ENCODE peak calls at places on chromosomes 11 and 22, in seven cellular contexts. E, L, Q, T, N, S and O are unnamed samples.

GRCh38 chr11:30717621-30718020 is 131.5 kb upstream of the MPPED2 start:
- DNase-seq in E (no peak), L (no peak), Q (no peak), T (no peak), N (no peak), S (no peak), O (no peak)

GRCh38 chr11:118194835-118195627 is 18.6 kb upstream of the SCN2B start:
- DNase-seq in E (peak; percentile 85), L (peak; percentile 91), Q (peak; percentile 90), T (peak; percentile 84), N (no peak), S (peak; percentile 77), O (no peak)

GRCh38 chr11:62217191-62217748 is 8.8 kb downstream of the SCGB2A1 start:
- DNase-seq in E (no peak), L (no peak), Q (no peak), T (no peak), N (no peak), S (no peak), O (peak; percentile 8)

GRCh38 chr22:42300286-42301071 is 30.0 kb upstream of the TCF20 start:
- DNase-seq in E (no peak), L (no peak), Q (no peak), T (no peak), N (no peak), S (no peak), O (no peak)

GRCh38 chr11:18383388-18384156 is 10.8 kb upstream of the LDHA start:
- DNase-seq in E (peak; percentile 70), L (peak; percentile 94), Q (peak; percentile 81), T (peak; percentile 96), N (peak; percentile 84), S (peak; percentile 78), O (peak; percentile 56)

GRCh38 chr11:3905080-3905953 is 49.9 kb downstream of the STIM1 start:
- DNase-seq in E (no peak), L (peak; percentile 65), Q (peak; percentile 12), T (peak; percentile 60), N (peak; percentile 34), S (no peak), O (peak; percentile 18)

GRCh38 chr22:43509337-43509736 is 97.5 kb downstream of the MPPED1 start:
- DNase-seq in E (no peak), L (no peak), Q (no peak), T (no peak), N (no peak), S (no peak), O (no peak)

GRCh38 chr11:118846181-118846946 is 37.3 kb upstream of the CXCR5 start:
- DNase-seq in E (no peak), L (no peak), Q (no peak), T (no peak), N (no peak), S (no peak), O (peak; percentile 95)

GRCh38 chr11:7965386-7965785 is at the start of gene NLRP10:
- DNase-seq in E (no peak), L (no peak), Q (no peak), T (no peak), N (no peak), S (no peak), O (no peak)

GRCh38 chr22:31248138-31248745 is 36.1 kb downstream of the LIMK2 start:
- DNase-seq in E (peak; percentile 80), L (peak; percentile 77), Q (peak; percentile 55), T (peak; percentile 95), N (no peak), S (peak; percentile 71), O (peak; percentile 54)
- TF ChIP-seq POLR2A in E (peak; percentile 39), L (no peak), Q (peak; percentile 54), T (peak; percentile 86), N (no peak), S (no peak), O (no peak)

DNA sequence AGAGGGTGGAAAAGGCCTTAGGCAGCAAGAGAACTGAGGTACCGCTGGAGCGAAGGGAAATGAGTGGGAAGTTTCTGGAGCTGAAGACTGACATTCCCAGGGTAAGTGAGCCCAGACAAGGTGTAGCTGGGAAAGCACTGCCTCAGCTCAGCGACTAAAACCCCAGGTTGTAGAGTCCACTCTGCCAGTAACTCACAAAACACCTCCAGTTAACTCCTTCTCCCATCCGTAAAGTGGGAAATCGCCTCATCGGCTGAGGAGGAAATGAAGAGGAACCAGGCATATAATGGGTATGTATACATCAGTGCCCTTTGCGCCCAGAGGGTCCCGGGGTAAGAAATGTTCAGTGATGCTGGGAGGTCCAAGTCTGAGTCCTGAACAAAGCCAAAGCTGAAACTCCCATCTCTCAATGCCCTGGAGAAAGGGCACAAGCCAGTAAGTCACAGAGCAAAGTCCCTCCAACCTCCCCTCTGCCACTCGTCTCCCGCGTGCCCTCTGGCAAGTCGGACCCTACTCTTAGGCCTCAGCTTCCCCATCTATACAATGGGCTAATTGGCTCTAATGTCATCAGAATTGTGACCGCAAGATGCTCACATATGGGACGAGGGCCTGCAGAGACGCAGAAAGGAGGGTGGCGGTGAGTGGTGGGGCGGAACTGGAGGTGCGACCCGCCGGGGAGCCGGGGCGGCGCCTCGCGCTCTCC is 588 bp downstream of the VPS37C start:
- DNase-seq in E (no peak), L (no peak), Q (no peak), T (no peak), N (no peak), S (no peak), O (no peak)
- TF ChIP-seq POLR2A in E (no peak), L (no peak), Q (no peak), T (no peak), N (no peak), S (no peak), O (no peak)

GRCh38 chr11:65117206-65118096 is at the start of gene ZNHIT2:
- DNase-seq in E (peak; percentile 99), L (peak; percentile 99), Q (peak; percentile 99), T (peak; percentile 100), N (peak; percentile 98), S (peak; percentile 100), O (peak; percentile 99)
- TF ChIP-seq POLR2A in E (peak; percentile 55), L (no peak), Q (peak; percentile 47), T (peak; percentile 86), N (peak; percentile 87), S (peak; percentile 31), O (peak; percentile 92)

DNA sequence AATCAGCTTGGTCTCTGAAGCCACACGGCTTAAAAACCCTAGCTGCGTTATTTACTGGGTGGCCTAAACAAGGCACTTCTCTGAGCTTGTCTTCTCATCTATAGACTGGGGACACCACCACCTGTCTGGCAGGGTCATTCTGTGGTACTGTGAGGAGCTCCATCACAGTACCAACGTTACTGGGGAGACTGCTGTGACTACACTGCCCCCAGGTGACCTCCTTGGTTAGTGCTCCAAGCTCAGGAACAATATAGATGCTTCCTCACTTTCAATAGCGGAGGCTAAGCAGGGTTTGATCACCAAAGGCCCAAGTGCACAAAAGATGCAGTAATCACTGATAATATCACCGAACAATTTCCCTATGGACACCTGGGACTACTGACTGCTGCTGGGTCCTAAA is 18.9 kb downstream of the PRPF19 start:
- DNase-seq in E (no peak), L (no peak), Q (no peak), T (peak; percentile 78), N (peak; percentile 31), S (peak; percentile 68), O (peak; percentile 65)
- TF ChIP-seq POLR2A in E (no peak), L (no peak), Q (no peak), T (no peak), N (no peak), S (no peak), O (no peak)

GRCh38 chr11:833114-833791 is 501 bp downstream of the CD151 start:
- DNase-seq in E (peak; percentile 76), L (no peak), Q (no peak), T (peak; percentile 73), N (no peak), S (peak; percentile 87), O (peak; percentile 80)
- TF ChIP-seq POLR2A in E (peak; percentile 45), L (no peak), Q (peak; percentile 48), T (peak; percentile 47), N (no peak), S (peak; percentile 56), O (no peak)

DNA sequence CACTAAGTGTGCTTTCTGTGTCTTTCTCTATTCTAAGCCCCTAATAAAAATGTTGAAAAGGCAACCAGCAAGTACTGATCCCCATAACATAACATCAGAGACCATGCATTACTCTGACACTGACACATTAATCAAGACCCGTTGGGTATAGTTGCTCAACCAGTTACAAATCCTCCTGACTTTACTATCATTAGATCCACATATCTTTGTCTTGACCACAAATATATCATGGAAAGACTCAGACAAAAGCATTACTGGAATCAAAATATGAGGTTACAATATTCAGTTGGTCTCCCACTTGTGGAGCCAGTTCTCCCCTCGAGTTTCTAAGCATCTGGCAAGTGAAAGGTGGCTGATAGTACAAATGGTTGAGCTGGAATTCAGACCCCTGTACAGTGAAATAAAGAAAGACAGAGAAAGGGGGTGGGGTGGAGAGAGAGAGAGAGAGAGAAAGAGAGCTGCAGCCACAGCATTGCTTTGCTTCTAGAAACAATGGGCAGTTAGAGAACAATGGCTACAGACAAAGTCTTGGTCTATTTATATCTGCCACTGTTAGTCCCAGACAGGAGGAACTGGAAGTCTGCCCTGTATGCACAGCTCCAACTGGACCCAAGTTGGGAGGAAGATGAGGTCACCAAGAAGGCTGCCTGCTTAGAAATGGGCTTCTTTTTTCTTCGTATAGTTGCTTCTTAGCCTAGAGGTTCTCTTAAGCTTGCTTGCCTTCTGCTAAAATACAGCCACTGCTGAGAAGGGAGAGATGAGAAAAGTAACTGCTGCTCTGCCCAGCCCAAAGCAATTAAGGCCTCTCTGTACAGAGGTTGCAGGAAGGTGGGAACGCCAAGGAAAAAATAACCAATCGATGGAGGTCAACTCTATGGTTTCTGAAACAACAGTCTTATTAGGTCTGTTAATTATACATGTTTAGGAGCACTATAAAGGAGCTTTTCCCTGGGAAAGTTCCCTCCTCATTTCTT is 85.5 kb downstream of the ETS1 start:
- DNase-seq in E (peak; percentile 82), L (no peak), Q (no peak), T (peak; percentile 69), N (no peak), S (no peak), O (no peak)
- TF ChIP-seq POLR2A in E (no peak), L (no peak), Q (no peak), T (peak; percentile 9), N (no peak), S (no peak), O (no peak)

GRCh38 chr11:78426845-78427244 is 9.2 kb upstream of the GAB2 start:
- DNase-seq in E (no peak), L (no peak), Q (no peak), T (no peak), N (no peak), S (no peak), O (no peak)
- TF ChIP-seq POLR2A in E (no peak), L (no peak), Q (no peak), T (no peak), N (no peak), S (no peak), O (no peak)

DNA sequence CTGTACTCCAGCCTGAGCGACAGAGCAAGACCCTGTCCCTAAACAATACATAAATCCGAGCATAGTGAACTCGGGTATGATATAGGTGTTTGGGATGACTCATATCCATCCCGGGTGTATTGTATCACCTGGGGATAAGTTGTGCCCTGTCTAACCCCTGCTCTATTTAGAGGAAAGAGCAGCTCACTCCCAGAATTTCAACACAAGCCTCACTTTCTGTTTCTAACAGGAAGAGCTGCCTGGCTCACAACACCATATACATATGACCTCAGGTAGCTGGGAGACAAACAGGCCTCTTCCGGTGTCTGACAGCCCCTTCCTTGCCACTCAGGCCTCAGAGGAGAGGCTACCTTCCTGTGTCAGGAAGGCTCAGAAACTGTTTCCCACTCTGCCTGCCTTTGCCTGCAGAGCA is 9.9 kb upstream of the MICALL1 start:
- DNase-seq in E (peak; percentile 29), L (no peak), Q (no peak), T (no peak), N (no peak), S (no peak), O (no peak)
- TF ChIP-seq POLR2A in E (no peak), L (no peak), Q (no peak), T (no peak), N (no peak), S (no peak), O (no peak)